ENCODE peak calls at places on chromosomes 5 and 9, in nine cellular contexts. I is HCT116, Y is H1, V is gastrocnemius medialis, S is IMR-90, E is OCI-LY7, P is fibroblast of mammary gland, Z is cardiac muscle cell, D is pancreas. N is an unnamed sample.

GRCh38 chr5:120690621-120691407 is 226.7 kb downstream of the PRR16 start:
- DNase-seq in I (no peak), Y (no peak), V (no peak), S (no peak), E (no peak), P (no peak), Z (no peak), D (no peak), N (no peak)

GRCh38 chr5:1523480-1523792 is 324 bp downstream of the LPCAT1 start:
- DNase-seq in I (no peak), Y (no peak), V (no peak), S (no peak), E (peak), P (no peak), Z (peak), D (no peak), N (no peak)

GRCh38 chr9:86854898-86855523 is 92.3 kb downstream of the GAS1 start:
- DNase-seq in I (no peak), Y (no peak), V (no peak), S (peak), E (no peak), P (peak), Z (peak), D (peak), N (peak)

GRCh38 chr5:55146080-55146479 is 13.9 kb upstream of the GPX8 start:
- DNase-seq in I (no peak), Y (no peak), V (no peak), S (no peak), E (no peak), P (peak), Z (no peak), D (no peak), N (no peak)

GRCh38 chr5:5424736-5425135 is 2.3 kb downstream of the ICE1 start:
- DNase-seq in I (no peak), Y (no peak), V (no peak), S (no peak), E (no peak), P (no peak), Z (no peak), D (no peak), N (no peak)

GRCh38 chr9:74973714-74974113 is 21.0 kb upstream of the C9orf40 start:
- DNase-seq in I (no peak), Y (no peak), V (no peak), S (no peak), E (no peak), P (no peak), Z (no peak), D (no peak), N (no peak)

GRCh38 chr9:33350310-33350709 is 52.1 kb downstream of the AQP7 start:
- DNase-seq in I (no peak), Y (no peak), V (no peak), S (peak), E (no peak), P (peak), Z (peak), D (no peak), N (peak)

GRCh38 chr5:68405026-68405684 is 189.6 kb downstream of the PIK3R1 start:
- DNase-seq in I (no peak), Y (no peak), V (no peak), S (no peak), E (no peak), P (peak), Z (no peak), D (no peak), N (no peak)

GRCh38 chr9:111099199-111100005 is 61.1 kb upstream of the LPAR1 start:
- DNase-seq in I (no peak), Y (no peak), V (no peak), S (no peak), E (no peak), P (no peak), Z (no peak), D (no peak), N (no peak)

GRCh38 chr5:131316822-131317221 is 53.0 kb downstream of the CDC42SE2 start:
- DNase-seq in I (no peak), Y (no peak), V (no peak), S (no peak), E (no peak), P (no peak), Z (no peak), D (no peak), N (no peak)

GRCh38 chr5:176692835-176693476 is 45.7 kb downstream of the TSPAN17 start:
- DNase-seq in I (no peak), Y (no peak), V (no peak), S (no peak), E (no peak), P (no peak), Z (no peak), D (no peak), N (no peak)

GRCh38 chr9:125074976-125075375 is 68.4 kb downstream of the SCAI start:
- DNase-seq in I (no peak), Y (no peak), V (no peak), S (peak), E (no peak), P (peak), Z (peak), D (no peak), N (peak)

GRCh38 chr5:143921525-143922311 is 109.8 kb downstream of the HMHB1 start:
- DNase-seq in I (no peak), Y (no peak), V (no peak), S (peak), E (no peak), P (peak), Z (peak), D (no peak), N (peak)

GRCh38 chr9:12777149-12778010 is 2.6 kb downstream of the LURAP1L start:
- DNase-seq in I (no peak), Y (no peak), V (no peak), S (no peak), E (no peak), P (no peak), Z (no peak), D (no peak), N (no peak)

GRCh38 chr5:95620870-95621838 is 1.3 kb downstream of the GPR150 start:
- DNase-seq in I (no peak), Y (peak), V (no peak), S (no peak), E (no peak), P (no peak), Z (peak), D (peak), N (peak)

GRCh38 chr5:95621839-95622629 is 2.1 kb downstream of the GPR150 start:
- DNase-seq in I (no peak), Y (no peak), V (no peak), S (no peak), E (no peak), P (no peak), Z (no peak), D (peak), N (no peak)

GRCh38 chr5:95619096-95619495 is 791 bp upstream of the GPR150 start:
- DNase-seq in I (no peak), Y (no peak), V (no peak), S (peak), E (no peak), P (peak), Z (peak), D (no peak), N (no peak)

GRCh38 chr5:95620030-95620869 is at the start of gene GPR150:
- DNase-seq in I (no peak), Y (peak), V (no peak), S (peak), E (no peak), P (peak), Z (peak), D (peak), N (peak)

DNA sequence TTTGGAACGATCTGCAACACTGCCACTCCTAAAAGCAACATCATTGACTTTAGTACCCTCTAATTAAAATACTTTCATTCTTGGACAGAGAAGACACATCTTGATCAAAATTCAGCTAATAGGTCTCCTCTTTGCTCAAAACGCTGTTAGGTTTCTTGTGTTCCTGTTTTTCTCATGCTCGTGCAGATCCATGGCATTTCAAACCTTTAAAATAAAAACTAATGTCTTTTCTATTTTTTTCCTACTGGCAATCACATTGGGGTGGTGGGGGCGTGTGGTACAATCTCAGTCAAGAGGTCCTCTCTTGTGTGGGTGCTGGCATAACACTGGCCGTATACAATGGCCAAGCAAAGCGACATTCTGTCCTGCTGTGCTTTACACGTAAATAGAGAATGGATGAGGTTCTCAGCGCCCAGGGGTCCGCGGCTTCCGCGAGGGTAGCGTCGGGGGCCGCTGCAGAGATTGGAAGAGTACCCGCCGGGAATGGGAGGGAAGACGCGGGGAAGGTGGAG is 313 bp upstream of the GPR150 start:
- DNase-seq in I (no peak), Y (no peak), V (no peak), S (no peak), E (no peak), P (no peak), Z (no peak), D (no peak), N (no peak)
- H3K4me3 ChIP-seq in I (no peak), Y (peak), V (peak), S (peak), E (no peak), P (peak), Z (peak), D (peak), N (peak)

GRCh38 chr5:11452854-11453253 is 451.4 kb downstream of the CTNND2 start:
- DNase-seq in I (no peak), Y (no peak), V (no peak), S (no peak), E (no peak), P (peak), Z (no peak), D (no peak), N (no peak)

GRCh38 chr5:11449217-11449616 is 455.0 kb downstream of the CTNND2 start:
- DNase-seq in I (no peak), Y (no peak), V (no peak), S (no peak), E (no peak), P (no peak), Z (no peak), D (no peak), N (no peak)
- TF ChIP-seq CTCF in I (no peak), Y (no peak), V (no peak), S (no peak), E (no peak), P (no peak), Z (no peak), D (no peak), N (no peak)

GRCh38 chr5:85466423-85466822 is 1081.7 kb upstream of the EDIL3 start:
- DNase-seq in I (no peak), Y (no peak), V (no peak), S (no peak), E (no peak), P (no peak), Z (no peak), D (no peak), N (no peak)

GRCh38 chr5:85458319-85458718 is 1073.6 kb upstream of the EDIL3 start:
- DNase-seq in I (no peak), Y (no peak), V (no peak), S (no peak), E (no peak), P (no peak), Z (no peak), D (no peak), N (no peak)

DNA sequence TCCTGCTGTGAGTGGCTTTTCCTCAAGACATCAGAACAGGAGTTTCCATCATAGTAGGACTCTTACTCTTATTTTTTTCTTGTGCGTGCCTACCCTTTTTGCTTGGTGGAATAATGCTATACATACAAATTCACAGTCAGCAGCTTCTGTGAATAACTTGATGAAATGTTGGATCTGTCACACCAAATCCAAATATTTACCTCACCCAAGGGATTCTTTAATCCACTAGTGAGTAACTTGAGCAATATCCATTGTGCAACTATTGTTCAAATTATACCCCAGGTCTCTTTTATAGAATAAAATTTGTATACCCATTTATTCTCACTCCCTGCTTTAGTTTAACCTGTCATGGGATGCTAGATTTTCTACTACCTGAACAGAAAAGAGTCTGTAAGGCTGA is 1078.3 kb upstream of the EDIL3 start:
- DNase-seq in I (no peak), Y (no peak), V (no peak), S (no peak), E (no peak), P (no peak), Z (no peak), D (no peak), N (no peak)
- H3K4me3 ChIP-seq in I (no peak), Y (no peak), V (no peak), S (no peak), E (no peak), P (no peak), Z (no peak), D (no peak), N (no peak)

DNA sequence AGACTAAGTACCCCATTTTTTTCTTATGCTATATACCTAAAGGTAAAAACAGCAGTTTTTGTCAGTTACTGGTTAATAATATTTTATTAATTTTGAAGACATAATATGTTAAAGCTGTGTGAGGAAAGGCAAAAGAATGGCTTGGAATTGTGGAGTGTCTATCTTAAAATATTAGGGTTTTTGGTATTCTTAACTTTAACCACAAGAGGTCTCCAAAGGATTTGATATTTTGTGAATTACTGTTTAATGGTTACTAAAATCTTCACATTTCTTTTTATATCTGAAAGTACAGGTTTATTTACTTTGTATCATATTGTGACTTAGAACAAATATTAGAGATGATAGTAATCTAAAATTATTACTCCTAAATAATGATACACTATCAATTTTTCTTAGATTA is 32.0 kb upstream of the DHFR start:
- DNase-seq in I (peak), Y (no peak), V (no peak), S (peak), E (peak), P (peak), Z (peak), D (no peak), N (peak)
- TF ChIP-seq CTCF in I (peak), Y (no peak), V (no peak), S (peak), E (peak), P (no peak), Z (peak), D (no peak), N (peak)

DNA sequence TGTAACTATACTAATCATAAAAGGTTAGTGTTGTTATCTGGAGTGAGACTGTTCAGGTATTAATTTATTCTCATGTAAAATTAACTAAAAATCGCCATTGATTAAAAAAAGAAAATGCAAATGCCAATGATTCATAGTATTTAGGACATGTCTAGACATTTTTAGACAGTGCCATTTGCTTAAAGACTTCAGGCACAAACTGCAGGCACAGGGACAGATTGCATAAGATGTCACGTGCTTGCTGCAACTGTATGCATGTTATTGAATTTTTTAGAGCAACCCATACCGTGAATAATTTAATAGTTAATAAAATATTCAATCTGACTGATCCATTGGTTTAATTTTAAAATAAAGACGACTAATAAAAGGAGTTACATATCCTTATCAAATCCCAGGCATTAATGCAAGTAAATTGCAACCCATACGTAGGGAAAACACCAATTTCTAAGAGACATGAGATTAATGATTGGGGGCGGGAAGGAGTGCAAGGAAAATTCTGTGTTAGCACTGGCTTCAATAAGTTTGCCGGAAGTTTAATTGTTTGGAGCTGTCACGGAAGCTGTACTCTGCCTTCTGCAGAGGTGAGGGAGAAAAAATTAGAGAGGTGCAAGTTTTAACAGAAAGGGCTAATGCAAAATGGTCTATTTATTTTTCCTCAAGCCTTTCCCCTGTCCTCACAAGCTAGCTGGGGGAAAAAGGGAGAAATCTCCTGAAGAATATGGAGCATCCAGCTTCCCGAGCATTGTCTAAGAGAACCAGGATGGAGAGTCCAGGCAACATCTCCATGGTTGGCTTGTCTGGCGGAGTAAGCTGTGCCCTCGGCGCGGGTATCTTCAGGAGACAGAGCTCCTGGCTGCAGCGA is 2.9 kb downstream of the EDIL3 start:
- DNase-seq in I (no peak), Y (no peak), V (no peak), S (no peak), E (no peak), P (no peak), Z (peak), D (no peak), N (no peak)
- H3K4me3 ChIP-seq in I (no peak), Y (peak), V (peak), S (peak), E (no peak), P (peak), Z (peak), D (no peak), N (peak)

GRCh38 chr5:168008555-168008954 is 282.9 kb upstream of the WWC1 start:
- DNase-seq in I (no peak), Y (no peak), V (no peak), S (no peak), E (no peak), P (no peak), Z (no peak), D (no peak), N (no peak)

GRCh38 chr5:168002116-168002515 is 289.3 kb upstream of the WWC1 start:
- DNase-seq in I (no peak), Y (no peak), V (no peak), S (no peak), E (no peak), P (no peak), Z (no peak), D (no peak), N (no peak)

GRCh38 chr5:168007286-168007685 is 284.2 kb upstream of the WWC1 start:
- DNase-seq in I (no peak), Y (no peak), V (no peak), S (no peak), E (no peak), P (no peak), Z (no peak), D (no peak), N (no peak)

GRCh38 chr5:168005093-168005492 is 286.4 kb upstream of the WWC1 start:
- DNase-seq in I (no peak), Y (no peak), V (no peak), S (no peak), E (no peak), P (no peak), Z (no peak), D (no peak), N (peak)

DNA sequence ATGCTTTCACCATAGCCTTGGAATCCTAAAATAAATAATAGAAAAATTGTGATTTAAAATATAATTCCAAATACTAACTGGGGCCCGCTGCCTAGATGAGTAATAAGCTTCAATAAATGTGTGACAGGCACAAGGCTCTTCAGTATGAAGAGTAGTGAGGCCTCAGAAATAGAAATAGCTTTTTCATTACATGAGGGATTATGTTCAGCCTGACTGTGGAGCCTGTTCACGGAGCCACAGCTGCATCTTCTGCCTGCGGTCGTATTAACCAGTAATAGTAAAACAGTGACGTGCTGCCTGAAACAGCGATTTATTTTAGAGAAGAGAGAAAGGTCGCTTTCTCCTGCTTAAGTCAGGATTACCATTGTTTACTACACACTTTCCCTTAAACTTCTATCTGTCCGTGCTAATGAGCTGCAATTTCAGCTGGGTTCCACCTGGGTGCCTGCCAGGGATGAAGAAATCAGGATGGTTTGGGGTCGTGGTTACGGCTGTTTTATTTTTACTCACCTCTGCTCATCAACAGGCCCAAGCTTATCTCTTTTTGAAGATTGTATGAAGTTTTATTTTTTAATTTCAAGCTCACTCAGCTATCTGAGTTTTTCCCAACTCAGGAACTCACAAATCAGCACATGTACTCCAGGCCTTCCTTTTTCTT is 284.8 kb upstream of the WWC1 start:
- DNase-seq in I (no peak), Y (no peak), V (no peak), S (peak), E (no peak), P (no peak), Z (peak), D (no peak), N (peak)
- TF ChIP-seq CTCF in I (no peak), Y (no peak), V (no peak), S (no peak), E (no peak), P (no peak), Z (no peak), D (no peak), N (no peak)

GRCh38 chr5:79112703-79113058 is 1.1 kb downstream of the BHMT start:
- DNase-seq in I (no peak), Y (no peak), V (no peak), S (no peak), E (no peak), P (no peak), Z (no peak), D (no peak), N (no peak)
- H3K4me3 ChIP-seq in I (no peak), Y (peak), V (no peak), S (no peak), E (no peak), P (no peak), Z (no peak), D (no peak), N (no peak)

GRCh38 chr5:75279324-75279723 is 42.6 kb upstream of the ANKRD31 start:
- DNase-seq in I (no peak), Y (no peak), V (no peak), S (no peak), E (no peak), P (no peak), Z (peak), D (no peak), N (no peak)
- TF ChIP-seq CTCF in I (peak), Y (no peak), V (no peak), S (no peak), E (no peak), P (no peak), Z (no peak), D (no peak), N (no peak)

N was measured in AG10803.